ENCODE peak calls at places on chromosomes 3 and 15, in five cellular contexts. Y, K, W, E and L are unnamed samples.

GRCh38 chr3:124963755-124964154 is 29.2 kb upstream of the MUC13 start:
- DNase-seq in Y (no peak), K (no peak), W (no peak), E (no peak), L (no peak)

GRCh38 chr3:113264249-113264648 is 52.9 kb downstream of the BOC start:
- DNase-seq in Y (no peak), K (no peak), W (no peak), E (peak; percentile 61), L (no peak)

GRCh38 chr3:50299929-50300680 is 900 bp upstream of the HYAL3 start:
- DNase-seq in Y (no peak), K (peak; percentile 48), W (peak; percentile 57), E (peak; percentile 38), L (no peak)

GRCh38 chr15:90885432-90886290 is 1.4 kb downstream of the FES start:
- DNase-seq in Y (peak; percentile 77), K (peak; percentile 84), W (peak; percentile 42), E (peak; percentile 79), L (peak; percentile 91)

GRCh38 chr3:102225407-102226132 is 209.2 kb upstream of the ZPLD1 start:
- DNase-seq in Y (no peak), K (peak; percentile 11), W (peak; percentile 72), E (peak; percentile 23), L (no peak)

GRCh38 chr3:157856078-157856939 is 249.9 kb downstream of the SHOX2 start:
- DNase-seq in Y (no peak), K (no peak), W (peak; percentile 13), E (no peak), L (no peak)

GRCh38 chr15:96325579-96326331 is 4.7 kb upstream of the NR2F2 start:
- DNase-seq in Y (no peak), K (peak; percentile 49), W (peak; percentile 81), E (no peak), L (no peak)

GRCh38 chr3:108311797-108312196 is 15.4 kb downstream of the HHLA2 start:
- DNase-seq in Y (no peak), K (peak; percentile 2), W (no peak), E (no peak), L (no peak)

GRCh38 chr3:164080208-164080607 is 998.1 kb downstream of the SI start:
- DNase-seq in Y (no peak), K (no peak), W (no peak), E (no peak), L (no peak)

GRCh38 chr3:46670891-46671427 is 22.5 kb downstream of the ALS2CL start:
- DNase-seq in Y (peak; percentile 16), K (no peak), W (no peak), E (no peak), L (peak; percentile 53)

GRCh38 chr15:45665261-45665660 is 30.4 kb downstream of the SQOR start:
- DNase-seq in Y (no peak), K (no peak), W (no peak), E (no peak), L (no peak)

GRCh38 chr15:92655178-92655995 is at the start of gene FAM174B:
- DNase-seq in Y (peak; percentile 69), K (no peak), W (peak; percentile 57), E (peak; percentile 82), L (peak; percentile 82)

GRCh38 chr3:189276481-189277190 is 104.9 kb downstream of the TPRG1 start:
- DNase-seq in Y (no peak), K (no peak), W (peak; percentile 86), E (no peak), L (no peak)

GRCh38 chr3:168061332-168061996 is 34.3 kb downstream of the GOLIM4 start:
- DNase-seq in Y (no peak), K (no peak), W (peak; percentile 30), E (no peak), L (no peak)

GRCh38 chr3:134378384-134378783 is 4.1 kb upstream of the AMOTL2 start:
- DNase-seq in Y (no peak), K (peak; percentile 45), W (no peak), E (peak; percentile 69), L (peak; percentile 80)

GRCh38 chr15:70354260-70354894 is 256.7 kb upstream of the TLE3 start:
- DNase-seq in Y (no peak), K (no peak), W (no peak), E (no peak), L (peak; percentile 34)

GRCh38 chr3:130539005-130539404 is 22.0 kb downstream of the COL6A6 start:
- DNase-seq in Y (peak; percentile 39), K (peak; percentile 71), W (peak; percentile 4), E (peak; percentile 64), L (peak; percentile 67)

GRCh38 chr3:100844063-100844936 is 135.0 kb downstream of the TFG start:
- DNase-seq in Y (no peak), K (no peak), W (peak; percentile 37), E (no peak), L (no peak)

GRCh38 chr3:55716044-55716443 is 228.9 kb upstream of the WNT5A start:
- DNase-seq in Y (no peak), K (no peak), W (no peak), E (no peak), L (no peak)

GRCh38 chr3:8974458-8974857 is 11.2 kb upstream of the RAD18 start:
- DNase-seq in Y (no peak), K (no peak), W (no peak), E (no peak), L (no peak)

GRCh38 chr3:24389108-24390090 is 105.3 kb downstream of the THRB start:
- DNase-seq in Y (no peak), K (no peak), W (no peak), E (peak; percentile 72), L (no peak)

GRCh38 chr3:39414421-39414907 is 7.9 kb downstream of the RPSA start:
- DNase-seq in Y (peak; percentile 35), K (peak; percentile 38), W (no peak), E (peak; percentile 29), L (no peak)

GRCh38 chr3:133152056-133152455 is 113.9 kb downstream of the TMEM108 start:
- DNase-seq in Y (no peak), K (no peak), W (no peak), E (no peak), L (no peak)

GRCh38 chr3:165463546-165463945 is 267.4 kb upstream of the SLITRK3 start:
- DNase-seq in Y (no peak), K (no peak), W (no peak), E (no peak), L (no peak)

GRCh38 chr3:186965141-186965879 is 35.0 kb downstream of the ST6GAL1 start:
- DNase-seq in Y (no peak), K (no peak), W (peak; percentile 32), E (no peak), L (no peak)
- H3K27ac ChIP-seq in Y (no peak overlapping the region), K (no peak overlapping the region), W (no peak overlapping the region), E (no peak overlapping the region), L (peak overlapping the region; percentile 8)

GRCh38 chr3:13749063-13749764 is 130.7 kb downstream of the WNT7A start:
- DNase-seq in Y (no peak), K (no peak), W (no peak), E (no peak), L (no peak)
- H3K4me1 ChIP-seq in Y (no peaks in the 10 kb centered on the region), K (no peaks in the 10 kb centered on the region), W (no peaks in the 10 kb centered on the region), E (no peaks in the 10 kb centered on the region), L (no peaks in the 10 kb centered on the region)

GRCh38 chr3:123400169-123400568 is 48.7 kb downstream of the ADCY5 start:
- DNase-seq in Y (no peak), K (no peak), W (no peak), E (no peak), L (no peak)

GRCh38 chr3:123396171-123397049 is 52.5 kb downstream of the ADCY5 start:
- DNase-seq in Y (no peak), K (no peak), W (no peak), E (no peak), L (no peak)

GRCh38 chr3:123397050-123397590 is 51.8 kb downstream of the ADCY5 start:
- DNase-seq in Y (no peak), K (no peak), W (no peak), E (no peak), L (no peak)

GRCh38 chr3:123395235-123395634 is 53.7 kb downstream of the ADCY5 start:
- DNase-seq in Y (no peak), K (no peak), W (no peak), E (no peak), L (no peak)

DNA sequence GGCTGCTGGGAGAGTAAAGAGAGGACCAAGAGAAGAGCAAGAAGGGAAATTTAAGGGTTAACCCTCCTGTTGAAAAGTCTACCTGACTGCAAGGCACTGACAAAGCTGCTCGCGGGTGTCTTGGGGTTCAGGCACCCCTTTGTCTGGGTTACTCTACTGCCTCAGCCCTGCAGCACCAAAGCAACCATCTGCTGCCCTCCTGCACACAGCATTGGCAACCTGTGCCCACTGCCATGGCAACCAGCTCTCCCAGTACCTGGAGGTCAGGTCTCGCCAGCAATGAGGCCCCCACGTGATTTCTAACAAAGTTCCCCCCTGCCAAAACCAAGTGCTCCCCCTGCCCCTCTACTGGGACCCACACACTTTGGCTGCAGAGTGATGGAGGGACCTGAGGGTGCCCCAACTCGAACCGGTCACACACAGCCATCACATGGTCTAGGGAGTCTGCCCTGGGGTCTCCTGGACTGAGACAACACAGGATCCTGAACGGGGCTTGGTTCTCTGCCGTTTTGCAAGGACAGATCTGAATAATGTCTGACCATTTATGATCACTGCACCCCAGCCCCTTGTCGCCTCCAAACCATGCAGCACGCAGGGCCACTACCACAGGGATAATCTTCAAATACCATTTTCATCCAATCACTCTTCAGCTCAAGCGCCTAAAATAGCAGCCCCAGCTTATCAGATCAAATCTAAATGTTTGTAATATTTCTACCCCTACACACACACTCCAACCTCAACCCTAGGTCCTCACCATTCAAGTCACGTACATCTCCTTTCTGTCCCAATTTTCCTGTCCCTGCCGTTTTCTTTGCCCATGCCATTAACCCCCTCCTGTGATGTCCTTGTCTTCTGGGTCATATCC is 50.7 kb downstream of the ADCY5 start:
- DNase-seq in Y (no peak), K (no peak), W (no peak), E (no peak), L (no peak)
- H3K27me3 ChIP-seq in Y (no peaks in the 10 kb centered on the region), K (peaks cover 5% of the 10 kb centered on the region), W (peaks cover 29% of the 10 kb centered on the region), E (peaks cover 3% of the 10 kb centered on the region), L (no peaks in the 10 kb centered on the region)

GRCh38 chr15:28267727-28268126 is 54.3 kb downstream of the HERC2 start:
- DNase-seq in Y (no peak), K (no peak), W (no peak), E (no peak), L (no peak)

GRCh38 chr15:28269097-28269496 is 52.9 kb downstream of the HERC2 start:
- DNase-seq in Y (no peak), K (no peak), W (no peak), E (peak; percentile 54), L (no peak)

GRCh38 chr15:28262438-28262837 is 59.5 kb downstream of the HERC2 start:
- DNase-seq in Y (no peak), K (no peak), W (no peak), E (no peak), L (no peak)

GRCh38 chr15:28264166-28264565 is 57.8 kb downstream of the HERC2 start:
- DNase-seq in Y (no peak), K (no peak), W (no peak), E (no peak), L (no peak)

DNA sequence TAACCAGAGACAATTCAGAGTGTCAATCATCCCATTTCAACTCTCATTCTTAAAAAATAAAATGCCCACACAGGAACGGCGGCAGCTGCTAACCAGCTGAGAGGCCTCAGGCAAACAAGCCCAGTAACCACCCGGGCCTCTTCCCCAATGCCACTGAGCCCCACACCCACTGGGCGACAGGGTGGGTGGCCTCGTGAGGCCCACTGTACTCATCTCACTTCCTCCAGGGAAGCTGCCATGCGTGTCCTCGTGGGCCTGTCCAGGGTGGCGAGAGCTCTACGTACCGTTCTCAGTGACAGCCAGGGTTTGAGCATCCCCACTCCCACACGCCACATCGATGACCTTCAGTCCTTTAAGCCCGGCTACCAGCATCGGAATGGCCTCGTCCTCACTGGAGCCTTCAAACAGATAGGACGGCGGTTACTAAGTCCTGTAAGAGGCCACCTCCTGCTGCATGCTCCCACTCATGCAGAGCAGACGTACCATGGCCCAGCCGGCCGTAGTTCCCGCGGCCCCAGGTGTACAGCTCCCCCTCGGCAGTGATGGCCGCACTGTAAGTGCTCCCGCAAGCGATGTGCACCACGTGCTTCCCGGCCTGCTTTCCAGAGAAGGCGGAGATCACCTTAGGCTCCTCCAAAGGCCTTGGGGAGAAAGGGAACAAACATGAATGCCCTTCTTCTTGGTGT is 56.5 kb downstream of the HERC2 start:
- DNase-seq in Y (no peak), K (no peak), W (no peak), E (no peak), L (no peak)
- H3K27ac ChIP-seq in Y (no peak overlapping the region), K (no peak overlapping the region), W (no peak overlapping the region), E (no peak overlapping the region), L (no peak overlapping the region)